ENCODE peak calls at places on chromosome 1, in nine cellular contexts. D is NB4; F is activated CD4-positive, alpha-beta T cell treated with anti-CD3 and anti-CD28 coated beads, Interleukin-2, amount 50 U/mL, for 1 hour; R is NCI-H774; M is SHP77 treated with DMSO at 0.1 percent for 48 hours; J is stimulated activated CD4-positive, alpha-beta T cell treated with anti-CD3 and anti-CD28 coated beads, Interleukin-1b, Interleukin-23, amount 100 ng/mL, for 1 hour; B is iPS-NIHi11; S is Calu3; C is left colon. L is an unnamed sample.

GRCh38 chr1:152394151-152394550 is 19.9 kb downstream of the CRNN start:
- DNase-seq in F (no peak), R (no peak), D (no peak), B (no peak), C (no peak), J (no peak), M (no peak), S (no peak), L (no peak)

GRCh38 chr1:20603473-20604464 is 14.9 kb downstream of the CDA start:
- DNase-seq in C (no peak), S (no peak), R (no peak), M (no peak), F (no peak), D (peak; percentile 53), B (no peak), J (no peak), L (no peak)

GRCh38 chr1:115251856-115252255 is 86.2 kb downstream of the NGF start:
- DNase-seq in C (no peak), F (no peak), B (no peak), M (no peak), J (no peak), R (no peak), D (no peak), S (no peak), L (no peak)

GRCh38 chr1:28591708-28592313 is at the start of gene RAB42:
- DNase-seq in B (peak; percentile 68), S (no peak), M (no peak), D (peak; percentile 73), F (no peak), C (peak; percentile 60), R (no peak), J (no peak), L (no peak)

GRCh38 chr1:84711091-84711490 is 20.8 kb upstream of the SSX2IP start:
- DNase-seq in B (no peak), D (no peak), S (no peak), M (no peak), C (no peak), F (no peak), J (no peak), R (no peak), L (no peak)

GRCh38 chr1:53307037-53307436 is 20.8 kb downstream of the LRP8 start:
- DNase-seq in D (no peak), M (no peak), R (no peak), C (no peak), S (no peak), F (no peak), J (no peak), B (no peak), L (no peak)

GRCh38 chr1:24003331-24003972 is 23.3 kb upstream of the SRSF10 start:
- DNase-seq in D (peak; percentile 78), M (no peak), C (no peak), S (no peak), F (no peak), R (no peak), J (no peak), B (peak; percentile 34), L (no peak)

GRCh38 chr1:193190096-193190744 is 3.8 kb upstream of the B3GALT2 start:
- DNase-seq in M (no peak), S (no peak), B (no peak), C (no peak), J (no peak), R (no peak), F (no peak), D (no peak), L (no peak)

GRCh38 chr1:229027622-229028182 is 243.2 kb upstream of the RAB4A start:
- DNase-seq in R (no peak), F (no peak), D (peak; percentile 98), B (peak; percentile 59), M (no peak), C (no peak), S (peak; percentile 44), J (no peak), L (no peak)

GRCh38 chr1:3919706-3920105 is 19.6 kb upstream of the C1orf174 start:
- DNase-seq in J (no peak), S (no peak), F (no peak), D (no peak), M (no peak), C (no peak), R (no peak), B (no peak), L (no peak)

GRCh38 chr1:203144661-203145060 is 17.1 kb downstream of the ADORA1 start:
- DNase-seq in M (no peak), C (no peak), F (no peak), D (no peak), R (no peak), B (no peak), S (peak; percentile 56), J (no peak), L (no peak)

GRCh38 chr1:34743775-34744174 is 11.1 kb upstream of the GJB5 start:
- DNase-seq in J (no peak), F (no peak), M (no peak), R (no peak), D (no peak), B (no peak), S (no peak), C (no peak), L (no peak)

GRCh38 chr1:31748265-31748859 is 15.8 kb downstream of the ADGRB2 start:
- DNase-seq in R (no peak), M (no peak), F (no peak), J (no peak), S (no peak), D (no peak), B (no peak), C (no peak), L (no peak)

GRCh38 chr1:172745014-172745413 is 86.1 kb downstream of the FASLG start:
- DNase-seq in M (peak; percentile 40), D (peak; percentile 80), F (no peak), B (peak; percentile 42), J (no peak), R (no peak), S (peak; percentile 64), C (no peak), L (no peak)

GRCh38 chr1:213075725-213076124 is 24.7 kb downstream of the RPS6KC1 start:
- DNase-seq in R (no peak), D (no peak), M (no peak), F (no peak), B (no peak), C (no peak), J (no peak), S (no peak), L (no peak)

GRCh38 chr1:185767721-185768120 is 33.5 kb downstream of the HMCN1 start:
- DNase-seq in F (no peak), R (no peak), D (no peak), J (no peak), C (no peak), M (no peak), B (no peak), S (no peak), L (no peak)

GRCh38 chr1:182389619-182390047 is 2.0 kb downstream of the GLUL start:
- DNase-seq in J (no peak), F (no peak), S (no peak), D (peak; percentile 67), C (peak; percentile 20), M (no peak), R (no peak), B (no peak), L (no peak)

GRCh38 chr1:106651028-106651752 is 405.3 kb upstream of the PRMT6 start:
- DNase-seq in B (no peak), D (no peak), F (no peak), R (no peak), M (no peak), J (no peak), S (no peak), C (no peak), L (no peak)

GRCh38 chr1:13589403-13589802 is 5.8 kb downstream of the PDPN start:
- DNase-seq in B (no peak), F (no peak), S (no peak), D (no peak), M (no peak), C (no peak), J (no peak), R (no peak), L (no peak)

GRCh38 chr1:67647036-67647798 is 37.8 kb upstream of the GADD45A start:
- DNase-seq in F (no peak), S (no peak), M (no peak), D (no peak), R (no peak), J (no peak), B (no peak), C (no peak), L (no peak)

GRCh38 chr1:172380441-172381244 is 39.8 kb upstream of the C1orf105 start:
- DNase-seq in J (no peak), R (no peak), S (no peak), M (no peak), B (no peak), D (no peak), C (no peak), F (no peak), L (no peak)

GRCh38 chr1:45809761-45810160 is 6.3 kb downstream of the MAST2 start:
- DNase-seq in S (no peak), M (no peak), B (no peak), R (no peak), C (no peak), J (no peak), F (no peak), D (no peak), L (no peak)

GRCh38 chr1:184156521-184157395 is 105.2 kb downstream of the TSEN15 start:
- DNase-seq in F (no peak), D (no peak), M (no peak), C (no peak), S (no peak), R (peak; percentile 29), J (no peak), B (peak; percentile 14), L (no peak)

GRCh38 chr1:178006043-178006442 is 36.2 kb upstream of the SEC16B start:
- DNase-seq in R (no peak), D (no peak), J (no peak), B (no peak), C (no peak), S (no peak), M (no peak), F (no peak), L (no peak)

GRCh38 chr1:162996261-162996660 is 72.9 kb upstream of the RGS4 start:
- DNase-seq in F (no peak), D (no peak), S (no peak), R (no peak), C (no peak), M (no peak), J (no peak), B (no peak), L (no peak)

GRCh38 chr1:3061566-3061965 is 7.4 kb upstream of the PRDM16 start:
- DNase-seq in R (no peak), B (no peak), D (no peak), J (no peak), C (no peak), M (no peak), F (no peak), S (no peak), L (no peak)

GRCh38 chr1:188244681-188245080 is 1415.9 kb downstream of the PLA2G4A start:
- DNase-seq in C (no peak), J (no peak), F (no peak), B (no peak), D (no peak), S (no peak), M (no peak), R (no peak), L (no peak)

GRCh38 chr1:113763651-113764050 is 4.4 kb upstream of the PHTF1 start:
- DNase-seq in F (no peak), R (no peak), B (no peak), M (no peak), C (no peak), S (no peak), D (no peak), J (no peak), L (no peak)

GRCh38 chr1:3651939-3652537 is at the start of gene TP73:
- DNase-seq in S (no peak), B (peak; percentile 71), F (no peak), D (peak; percentile 61), J (no peak), R (no peak), C (no peak), M (no peak), L (no peak)

GRCh38 chr1:206512521-206513180 is 5.3 kb downstream of the RASSF5 start:
- DNase-seq in D (no peak), F (no peak), M (no peak), S (no peak), C (no peak), J (no peak), B (no peak), R (no peak), L (no peak)

GRCh38 chr1:203028784-203029553 is 2.7 kb downstream of the PPFIA4 start:
- DNase-seq in J (no peak), B (no peak), M (no peak), F (no peak), D (no peak), R (no peak), C (no peak), S (no peak), L (no peak)